ENCODE peak calls at places on chromosomes 7 and 10, in six cellular contexts. One of them, this sample, is unnamed.
A peak's percentile ranks its signal among the peaks of the same experiment; 100 is the strongest.

GRCh38 chr7:28688651-28689050 is 269.5 kb downstream of the TRIL start:
- DNase-seq in anterior cingulate cortex: no peak
- DNase-seq in NCI-H748 treated with DMSO at 0.1 percent for 48 hours: no peak
- DNase-seq in progenitor cell of endocrine pancreas: no peak
- DNase-seq in Caki2: peak; percentile 58
- DNase-seq in HFFc6: peak; percentile 1
- DNase-seq in this sample: no peak

GRCh38 chr10:131691481-131692090 is 209.2 kb upstream of the PPP2R2D start:
- DNase-seq in anterior cingulate cortex: no peak
- DNase-seq in NCI-H748 treated with DMSO at 0.1 percent for 48 hours: no peak
- DNase-seq in progenitor cell of endocrine pancreas: no peak
- DNase-seq in Caki2: no peak
- DNase-seq in HFFc6: no peak
- DNase-seq in this sample: no peak

GRCh38 chr7:45663167-45663921 is 89.2 kb downstream of the ADCY1 start:
- DNase-seq in anterior cingulate cortex: no peak
- DNase-seq in NCI-H748 treated with DMSO at 0.1 percent for 48 hours: peak; percentile 1
- DNase-seq in progenitor cell of endocrine pancreas: no peak
- DNase-seq in Caki2: no peak
- DNase-seq in HFFc6: no peak
- DNase-seq in this sample: no peak

GRCh38 chr10:114822771-114823463 is 1.3 kb downstream of the FHIP2A start:
- DNase-seq in anterior cingulate cortex: no peak
- DNase-seq in NCI-H748 treated with DMSO at 0.1 percent for 48 hours: no peak
- DNase-seq in progenitor cell of endocrine pancreas: no peak
- DNase-seq in Caki2: peak; percentile 55
- DNase-seq in HFFc6: peak; percentile 25
- DNase-seq in this sample: no peak

GRCh38 chr7:41760293-41760692 is 57.4 kb upstream of the INHBA start:
- DNase-seq in anterior cingulate cortex: no peak
- DNase-seq in NCI-H748 treated with DMSO at 0.1 percent for 48 hours: no peak
- DNase-seq in progenitor cell of endocrine pancreas: no peak
- DNase-seq in Caki2: no peak
- DNase-seq in HFFc6: no peak
- DNase-seq in this sample: no peak

GRCh38 chr7:151705744-151706567 is 171.0 kb downstream of the PRKAG2 start:
- DNase-seq in anterior cingulate cortex: no peak
- DNase-seq in NCI-H748 treated with DMSO at 0.1 percent for 48 hours: no peak
- DNase-seq in progenitor cell of endocrine pancreas: no peak
- DNase-seq in Caki2: no peak
- DNase-seq in HFFc6: peak; percentile 36
- DNase-seq in this sample: peak; percentile 40

GRCh38 chr7:4472739-4473138 is 209.4 kb upstream of the FOXK1 start:
- DNase-seq in anterior cingulate cortex: no peak
- DNase-seq in NCI-H748 treated with DMSO at 0.1 percent for 48 hours: no peak
- DNase-seq in progenitor cell of endocrine pancreas: no peak
- DNase-seq in Caki2: no peak
- DNase-seq in HFFc6: no peak
- DNase-seq in this sample: no peak

GRCh38 chr7:134515569-134516468 is 11.5 kb upstream of the AKR1B10 start:
- DNase-seq in anterior cingulate cortex: no peak
- DNase-seq in NCI-H748 treated with DMSO at 0.1 percent for 48 hours: no peak
- DNase-seq in progenitor cell of endocrine pancreas: no peak
- DNase-seq in Caki2: peak; percentile 83
- DNase-seq in HFFc6: peak; percentile 91
- DNase-seq in this sample: peak; percentile 88

GRCh38 chr10:8173866-8174243 is 119.4 kb downstream of the GATA3 start:
- DNase-seq in anterior cingulate cortex: no peak
- DNase-seq in NCI-H748 treated with DMSO at 0.1 percent for 48 hours: no peak
- DNase-seq in progenitor cell of endocrine pancreas: no peak
- DNase-seq in Caki2: no peak
- DNase-seq in HFFc6: no peak
- DNase-seq in this sample: no peak

GRCh38 chr10:21292763-21293517 is 232.5 kb downstream of the SKIDA1 start:
- DNase-seq in anterior cingulate cortex: peak; percentile 10
- DNase-seq in NCI-H748 treated with DMSO at 0.1 percent for 48 hours: no peak
- DNase-seq in progenitor cell of endocrine pancreas: no peak
- DNase-seq in Caki2: peak; percentile 99
- DNase-seq in HFFc6: peak; percentile 98
- DNase-seq in this sample: peak; percentile 84

GRCh38 chr10:111472445-111472844 is 395.6 kb downstream of the ADRA2A start:
- DNase-seq in anterior cingulate cortex: no peak
- DNase-seq in NCI-H748 treated with DMSO at 0.1 percent for 48 hours: no peak
- DNase-seq in progenitor cell of endocrine pancreas: no peak
- DNase-seq in Caki2: no peak
- DNase-seq in HFFc6: no peak
- DNase-seq in this sample: no peak

GRCh38 chr7:151250181-151251095 is 1.9 kb upstream of the SMARCD3 start:
- DNase-seq in anterior cingulate cortex: no peak
- DNase-seq in NCI-H748 treated with DMSO at 0.1 percent for 48 hours: no peak
- DNase-seq in progenitor cell of endocrine pancreas: no peak
- DNase-seq in Caki2: no peak
- DNase-seq in HFFc6: no peak
- DNase-seq in this sample: no peak

GRCh38 chr7:151837285-151838042 is 39.5 kb downstream of the PRKAG2 start:
- DNase-seq in anterior cingulate cortex: no peak
- DNase-seq in NCI-H748 treated with DMSO at 0.1 percent for 48 hours: no peak
- DNase-seq in progenitor cell of endocrine pancreas: no peak
- DNase-seq in Caki2: no peak
- DNase-seq in HFFc6: no peak
- DNase-seq in this sample: no peak

GRCh38 chr10:128137877-128138276 is 11.7 kb upstream of the MKI67 start:
- DNase-seq in anterior cingulate cortex: no peak
- DNase-seq in NCI-H748 treated with DMSO at 0.1 percent for 48 hours: no peak
- DNase-seq in progenitor cell of endocrine pancreas: no peak
- DNase-seq in Caki2: no peak
- DNase-seq in HFFc6: no peak
- DNase-seq in this sample: no peak

GRCh38 chr7:151796091-151796870 is 80.6 kb downstream of the PRKAG2 start:
- DNase-seq in anterior cingulate cortex: no peak
- DNase-seq in NCI-H748 treated with DMSO at 0.1 percent for 48 hours: no peak
- DNase-seq in progenitor cell of endocrine pancreas: no peak
- DNase-seq in Caki2: peak; percentile 74
- DNase-seq in HFFc6: no peak
- DNase-seq in this sample: peak; percentile 90

GRCh38 chr7:47782022-47782421 is 166.2 kb downstream of the PKD1L1 start:
- DNase-seq in anterior cingulate cortex: no peak
- DNase-seq in NCI-H748 treated with DMSO at 0.1 percent for 48 hours: no peak
- DNase-seq in progenitor cell of endocrine pancreas: no peak
- DNase-seq in Caki2: peak; percentile 41
- DNase-seq in HFFc6: no peak
- DNase-seq in this sample: no peak

GRCh38 chr7:21104124-21104500 is 317.4 kb upstream of the SP8 start:
- DNase-seq in anterior cingulate cortex: no peak
- DNase-seq in NCI-H748 treated with DMSO at 0.1 percent for 48 hours: no peak
- DNase-seq in progenitor cell of endocrine pancreas: no peak
- DNase-seq in Caki2: peak; percentile 44
- DNase-seq in HFFc6: no peak
- DNase-seq in this sample: peak; percentile 22

GRCh38 chr7:45606050-45606449 is 31.9 kb downstream of the ADCY1 start:
- DNase-seq in anterior cingulate cortex: no peak
- DNase-seq in NCI-H748 treated with DMSO at 0.1 percent for 48 hours: no peak
- DNase-seq in progenitor cell of endocrine pancreas: no peak
- DNase-seq in Caki2: no peak
- DNase-seq in HFFc6: no peak
- DNase-seq in this sample: no peak

GRCh38 chr7:71473366-71473967 is 341.5 kb downstream of the GALNT17 start:
- DNase-seq in anterior cingulate cortex: no peak
- DNase-seq in NCI-H748 treated with DMSO at 0.1 percent for 48 hours: no peak
- DNase-seq in progenitor cell of endocrine pancreas: no peak
- DNase-seq in Caki2: no peak
- DNase-seq in HFFc6: no peak
- DNase-seq in this sample: no peak

GRCh38 chr7:27661776-27662489 is 750 bp downstream of the HIBADH start:
- DNase-seq in anterior cingulate cortex: peak; percentile 25
- DNase-seq in NCI-H748 treated with DMSO at 0.1 percent for 48 hours: no peak
- DNase-seq in progenitor cell of endocrine pancreas: peak; percentile 26
- DNase-seq in Caki2: peak; percentile 62
- DNase-seq in HFFc6: no peak
- DNase-seq in this sample: peak; percentile 45

GRCh38 chr10:89351402-89352038 is 23.7 kb downstream of the IFIT3 start:
- DNase-seq in anterior cingulate cortex: no peak
- DNase-seq in NCI-H748 treated with DMSO at 0.1 percent for 48 hours: no peak
- DNase-seq in progenitor cell of endocrine pancreas: no peak
- DNase-seq in Caki2: no peak
- DNase-seq in HFFc6: peak; percentile 32
- DNase-seq in this sample: peak; percentile 9

GRCh38 chr7:17845197-17845547 is 95.1 kb downstream of the SNX13 start:
- DNase-seq in anterior cingulate cortex: no peak
- DNase-seq in NCI-H748 treated with DMSO at 0.1 percent for 48 hours: no peak
- DNase-seq in progenitor cell of endocrine pancreas: no peak
- DNase-seq in Caki2: no peak
- DNase-seq in HFFc6: no peak
- DNase-seq in this sample: no peak

GRCh38 chr7:132756482-132756990 is 180.3 kb upstream of the PLXNA4 start:
- DNase-seq in anterior cingulate cortex: no peak
- DNase-seq in NCI-H748 treated with DMSO at 0.1 percent for 48 hours: no peak
- DNase-seq in progenitor cell of endocrine pancreas: no peak
- DNase-seq in Caki2: no peak
- DNase-seq in HFFc6: no peak
- DNase-seq in this sample: no peak

GRCh38 chr10:73922007-73922863 is 11.3 kb downstream of the PLAU start:
- DNase-seq in anterior cingulate cortex: no peak
- DNase-seq in NCI-H748 treated with DMSO at 0.1 percent for 48 hours: no peak
- DNase-seq in progenitor cell of endocrine pancreas: no peak
- DNase-seq in Caki2: no peak
- DNase-seq in HFFc6: no peak
- DNase-seq in this sample: no peak

GRCh38 chr7:26653430-26653911 is 210.9 kb downstream of the SKAP2 start:
- DNase-seq in anterior cingulate cortex: no peak
- DNase-seq in NCI-H748 treated with DMSO at 0.1 percent for 48 hours: peak; percentile 78
- DNase-seq in progenitor cell of endocrine pancreas: no peak
- DNase-seq in Caki2: peak; percentile 86
- DNase-seq in HFFc6: no peak
- DNase-seq in this sample: peak; percentile 83

GRCh38 chr7:157869793-157870192 is 533.0 kb downstream of the DNAJB6 start:
- DNase-seq in anterior cingulate cortex: no peak
- DNase-seq in NCI-H748 treated with DMSO at 0.1 percent for 48 hours: no peak
- DNase-seq in progenitor cell of endocrine pancreas: no peak
- DNase-seq in Caki2: no peak
- DNase-seq in HFFc6: no peak
- DNase-seq in this sample: no peak

GRCh38 chr7:120966961-120967360 is 16.4 kb downstream of the ING3 start:
- DNase-seq in anterior cingulate cortex: no peak
- DNase-seq in NCI-H748 treated with DMSO at 0.1 percent for 48 hours: no peak
- DNase-seq in progenitor cell of endocrine pancreas: no peak
- DNase-seq in Caki2: no peak
- DNase-seq in HFFc6: no peak
- DNase-seq in this sample: no peak

GRCh38 chr7:30422922-30423321 is 55.7 kb downstream of the NOD1 start:
- DNase-seq in anterior cingulate cortex: no peak
- DNase-seq in NCI-H748 treated with DMSO at 0.1 percent for 48 hours: no peak
- DNase-seq in progenitor cell of endocrine pancreas: no peak
- DNase-seq in Caki2: no peak
- DNase-seq in HFFc6: no peak
- DNase-seq in this sample: no peak

GRCh38 chr7:115838829-115839228 is 191.7 kb downstream of the TFEC start:
- DNase-seq in anterior cingulate cortex: no peak
- DNase-seq in NCI-H748 treated with DMSO at 0.1 percent for 48 hours: no peak
- DNase-seq in progenitor cell of endocrine pancreas: no peak
- DNase-seq in Caki2: no peak
- DNase-seq in HFFc6: no peak
- DNase-seq in this sample: no peak

GRCh38 chr7:14754631-14755030 is 147.9 kb downstream of the DGKB start:
- DNase-seq in anterior cingulate cortex: no peak
- DNase-seq in NCI-H748 treated with DMSO at 0.1 percent for 48 hours: peak; percentile 80
- DNase-seq in progenitor cell of endocrine pancreas: no peak
- DNase-seq in Caki2: peak; percentile 33
- DNase-seq in HFFc6: peak; percentile 23
- DNase-seq in this sample: no peak

GRCh38 chr7:151693140-151693539 is 173.4 kb upstream of the RHEB start:
- DNase-seq in anterior cingulate cortex: no peak
- DNase-seq in NCI-H748 treated with DMSO at 0.1 percent for 48 hours: no peak
- DNase-seq in progenitor cell of endocrine pancreas: no peak
- DNase-seq in Caki2: no peak
- DNase-seq in HFFc6: no peak
- DNase-seq in this sample: no peak

GRCh38 chr7:111732923-111733322 is 170.6 kb upstream of the IMMP2L start:
- DNase-seq in anterior cingulate cortex: no peak
- DNase-seq in NCI-H748 treated with DMSO at 0.1 percent for 48 hours: no peak
- DNase-seq in progenitor cell of endocrine pancreas: no peak
- DNase-seq in Caki2: no peak
- DNase-seq in HFFc6: no peak
- DNase-seq in this sample: no peak

GRCh38 chr7:36021367-36021766 is 131.7 kb upstream of the EEPD1 start:
- DNase-seq in anterior cingulate cortex: no peak
- DNase-seq in NCI-H748 treated with DMSO at 0.1 percent for 48 hours: no peak
- DNase-seq in progenitor cell of endocrine pancreas: no peak
- DNase-seq in Caki2: no peak
- DNase-seq in HFFc6: no peak
- DNase-seq in this sample: no peak

GRCh38 chr10:26881600-26882331 is 21.0 kb upstream of the ABI1 start:
- DNase-seq in anterior cingulate cortex: no peak
- DNase-seq in NCI-H748 treated with DMSO at 0.1 percent for 48 hours: peak; percentile 46
- DNase-seq in progenitor cell of endocrine pancreas: no peak
- DNase-seq in Caki2: peak; percentile 45
- DNase-seq in HFFc6: peak; percentile 65
- DNase-seq in this sample: peak; percentile 66

GRCh38 chr10:117964528-117964927 is 82.2 kb downstream of the RAB11FIP2 start:
- DNase-seq in anterior cingulate cortex: no peak
- DNase-seq in NCI-H748 treated with DMSO at 0.1 percent for 48 hours: no peak
- DNase-seq in progenitor cell of endocrine pancreas: no peak
- DNase-seq in Caki2: no peak
- DNase-seq in HFFc6: no peak
- DNase-seq in this sample: no peak

GRCh38 chr7:33733865-33734650 is 171.3 kb upstream of the BMPER start:
- DNase-seq in anterior cingulate cortex: no peak
- DNase-seq in NCI-H748 treated with DMSO at 0.1 percent for 48 hours: peak; percentile 39
- DNase-seq in progenitor cell of endocrine pancreas: no peak
- DNase-seq in Caki2: no peak
- DNase-seq in HFFc6: no peak
- DNase-seq in this sample: no peak

GRCh38 chr7:44372560-44373417 is 47.4 kb upstream of the CAMK2B start:
- DNase-seq in anterior cingulate cortex: no peak
- DNase-seq in NCI-H748 treated with DMSO at 0.1 percent for 48 hours: no peak
- DNase-seq in progenitor cell of endocrine pancreas: no peak
- DNase-seq in Caki2: no peak
- DNase-seq in HFFc6: no peak
- DNase-seq in this sample: no peak

GRCh38 chr10:22701132-22701851 is 13.1 kb downstream of the PIP4K2A start:
- DNase-seq in anterior cingulate cortex: no peak
- DNase-seq in NCI-H748 treated with DMSO at 0.1 percent for 48 hours: no peak
- DNase-seq in progenitor cell of endocrine pancreas: no peak
- DNase-seq in Caki2: no peak
- DNase-seq in HFFc6: no peak
- DNase-seq in this sample: no peak

This sample was measured in LoVo.